ENCODE peak calls at places on chromosomes 7 and 10, in four cellular contexts. One of them, this sample, is unnamed.

GRCh38 chr7:134618756-134619530 is 27.7 kb upstream of the BPGM start:
- DNase-seq in AML-193: no peak
- DNase-seq in renal cortical epithelial cell: peak
- DNase-seq in amniotic stem cell: no peak
- DNase-seq in this sample: no peak

GRCh38 chr10:125259651-125260050 is 99.3 kb upstream of the CTBP2 start:
- DNase-seq in renal cortical epithelial cell: no peak
- DNase-seq in AML-193: no peak
- DNase-seq in amniotic stem cell: no peak
- DNase-seq in this sample: no peak

GRCh38 chr10:99406149-99406548 is 24.3 kb downstream of the GOT1 start:
- DNase-seq in AML-193: no peak
- DNase-seq in renal cortical epithelial cell: no peak
- DNase-seq in amniotic stem cell: no peak
- DNase-seq in this sample: no peak

GRCh38 chr10:123398756-123399155 is 244.6 kb downstream of the BUB3 start:
- DNase-seq in renal cortical epithelial cell: no peak
- DNase-seq in amniotic stem cell: no peak
- DNase-seq in AML-193: no peak
- DNase-seq in this sample: no peak

GRCh38 chr7:151673216-151673615 is 153.5 kb upstream of the RHEB start:
- DNase-seq in renal cortical epithelial cell: no peak
- DNase-seq in amniotic stem cell: no peak
- DNase-seq in AML-193: no peak
- DNase-seq in this sample: no peak

GRCh38 chr7:140542226-140542625 is 62.9 kb upstream of the MKRN1 start:
- DNase-seq in AML-193: no peak
- DNase-seq in renal cortical epithelial cell: no peak
- DNase-seq in amniotic stem cell: no peak
- DNase-seq in this sample: no peak

GRCh38 chr7:128963327-128963757 is 25.6 kb downstream of the IRF5 start:
- DNase-seq in renal cortical epithelial cell: peak
- DNase-seq in amniotic stem cell: no peak
- DNase-seq in AML-193: no peak
- DNase-seq in this sample: no peak

GRCh38 chr7:39510738-39511372 is 55.3 kb upstream of the YAE1 start:
- DNase-seq in renal cortical epithelial cell: peak
- DNase-seq in amniotic stem cell: no peak
- DNase-seq in AML-193: no peak
- DNase-seq in this sample: no peak

GRCh38 chr7:142468871-142469652 is 211.2 kb upstream of the PRSS58 start:
- DNase-seq in renal cortical epithelial cell: no peak
- DNase-seq in amniotic stem cell: no peak
- DNase-seq in AML-193: no peak
- DNase-seq in this sample: no peak

GRCh38 chr7:27952393-27953290 is 212.7 kb downstream of the TAX1BP1 start:
- DNase-seq in renal cortical epithelial cell: no peak
- DNase-seq in amniotic stem cell: peak
- DNase-seq in AML-193: no peak
- DNase-seq in this sample: no peak

GRCh38 chr10:102673961-102674511 is 29.8 kb downstream of the TRIM8 start:
- DNase-seq in AML-193: peak
- DNase-seq in renal cortical epithelial cell: peak
- DNase-seq in amniotic stem cell: no peak
- DNase-seq in this sample: no peak

GRCh38 chr7:1863091-1863900 is 193.2 kb downstream of the ELFN1 start:
- DNase-seq in renal cortical epithelial cell: no peak
- DNase-seq in amniotic stem cell: no peak
- DNase-seq in AML-193: no peak
- DNase-seq in this sample: no peak

GRCh38 chr7:131657881-131658280 is 101.5 kb upstream of the PODXL start:
- DNase-seq in amniotic stem cell: no peak
- DNase-seq in AML-193: no peak
- DNase-seq in renal cortical epithelial cell: no peak
- DNase-seq in this sample: no peak

GRCh38 chr10:20981419-20981953 is 84.4 kb upstream of the NEBL start:
- DNase-seq in amniotic stem cell: no peak
- DNase-seq in renal cortical epithelial cell: no peak
- DNase-seq in AML-193: no peak
- DNase-seq in this sample: no peak

GRCh38 chr7:34759477-34760125 is 101.6 kb downstream of the NPSR1 start:
- DNase-seq in amniotic stem cell: no peak
- DNase-seq in renal cortical epithelial cell: peak
- DNase-seq in AML-193: peak
- DNase-seq in this sample: no peak

GRCh38 chr7:134589491-134589941 is 40.6 kb downstream of the AKR1B15 start:
- DNase-seq in AML-193: no peak
- DNase-seq in renal cortical epithelial cell: peak
- DNase-seq in amniotic stem cell: peak
- DNase-seq in this sample: no peak

GRCh38 chr7:50339990-50340500 is 35.5 kb downstream of the IKZF1 start:
- DNase-seq in amniotic stem cell: no peak
- DNase-seq in renal cortical epithelial cell: no peak
- DNase-seq in AML-193: no peak
- DNase-seq in this sample: peak

GRCh38 chr7:65287023-65287422 is 86.6 kb upstream of the ZNF92 start:
- DNase-seq in AML-193: no peak
- DNase-seq in amniotic stem cell: no peak
- DNase-seq in renal cortical epithelial cell: peak
- DNase-seq in this sample: no peak

GRCh38 chr7:101399759-101400158 is 37.1 kb downstream of the COL26A1 start:
- DNase-seq in amniotic stem cell: no peak
- DNase-seq in renal cortical epithelial cell: no peak
- DNase-seq in AML-193: no peak
- DNase-seq in this sample: no peak

GRCh38 chr7:112930787-112931186 is 140.6 kb upstream of the TMEM168 start:
- DNase-seq in renal cortical epithelial cell: peak
- DNase-seq in amniotic stem cell: peak
- DNase-seq in AML-193: peak
- DNase-seq in this sample: no peak

GRCh38 chr10:103592186-103593021 is 98.9 kb downstream of the NEURL1 start:
- DNase-seq in AML-193: peak
- DNase-seq in renal cortical epithelial cell: peak
- DNase-seq in amniotic stem cell: no peak
- DNase-seq in this sample: no peak

GRCh38 chr10:114388275-114388674 is 16.0 kb downstream of the AFAP1L2 start:
- DNase-seq in renal cortical epithelial cell: peak
- DNase-seq in amniotic stem cell: no peak
- DNase-seq in AML-193: no peak
- DNase-seq in this sample: no peak

GRCh38 chr10:95440756-95441546 is 120.2 kb downstream of the SORBS1 start:
- DNase-seq in AML-193: no peak
- DNase-seq in renal cortical epithelial cell: peak
- DNase-seq in amniotic stem cell: no peak
- DNase-seq in this sample: no peak

This sample was measured in NCI-H187 treated with DMSO at 0.1 percent for 48 hours.